ENCODE peak calls at places on chromosomes 12 and 14, in six cellular contexts. One of them, this sample, is unnamed.

GRCh38 chr12:110688446-110689001 is 391 bp downstream of the HVCN1 start:
- DNase-seq in transverse colon: no peak
- DNase-seq in MM.1S: no peak
- DNase-seq in NB4: no peak
- DNase-seq in colonic mucosa: no peak
- DNase-seq in prostate gland: no peak
- DNase-seq in this sample: no peak

GRCh38 chr14:65290830-65291229 is 121.7 kb upstream of the FUT8 start:
- DNase-seq in transverse colon: no peak
- DNase-seq in NB4: peak; percentile 97
- DNase-seq in prostate gland: no peak
- DNase-seq in MM.1S: no peak
- DNase-seq in colonic mucosa: no peak
- DNase-seq in this sample: peak; percentile 68

GRCh38 chr14:61462566-61463195 is 141.3 kb downstream of the PRKCH start:
- DNase-seq in MM.1S: no peak
- DNase-seq in transverse colon: no peak
- DNase-seq in prostate gland: no peak
- DNase-seq in NB4: no peak
- DNase-seq in colonic mucosa: peak; percentile 50
- DNase-seq in this sample: no peak

GRCh38 chr12:129594098-129594497 is 309.7 kb downstream of the TMEM132D start:
- DNase-seq in NB4: no peak
- DNase-seq in prostate gland: no peak
- DNase-seq in colonic mucosa: no peak
- DNase-seq in MM.1S: no peak
- DNase-seq in transverse colon: no peak
- DNase-seq in this sample: no peak

GRCh38 chr14:59254911-59255545 is 66.6 kb downstream of the DAAM1 start:
- DNase-seq in prostate gland: no peak
- DNase-seq in NB4: no peak
- DNase-seq in colonic mucosa: peak; percentile 28
- DNase-seq in transverse colon: no peak
- DNase-seq in MM.1S: no peak
- DNase-seq in this sample: peak; percentile 13

GRCh38 chr14:54200726-54201125 is 196.1 kb upstream of the CDKN3 start:
- DNase-seq in transverse colon: no peak
- DNase-seq in prostate gland: no peak
- DNase-seq in NB4: no peak
- DNase-seq in MM.1S: no peak
- DNase-seq in colonic mucosa: no peak
- DNase-seq in this sample: peak; percentile 17

GRCh38 chr14:104444159-104445030 is 135.2 kb upstream of the C14orf180 start:
- DNase-seq in transverse colon: no peak
- DNase-seq in colonic mucosa: peak; percentile 6
- DNase-seq in NB4: no peak
- DNase-seq in prostate gland: peak; percentile 2
- DNase-seq in MM.1S: no peak
- DNase-seq in this sample: no peak

GRCh38 chr12:48615681-48616080 is 45.8 kb upstream of the LALBA start:
- DNase-seq in NB4: peak; percentile 57
- DNase-seq in colonic mucosa: no peak
- DNase-seq in MM.1S: no peak
- DNase-seq in transverse colon: no peak
- DNase-seq in prostate gland: no peak
- DNase-seq in this sample: no peak

GRCh38 chr12:102300824-102301461 is 103.3 kb upstream of the PMCH start:
- DNase-seq in NB4: peak; percentile 60
- DNase-seq in prostate gland: no peak
- DNase-seq in colonic mucosa: no peak
- DNase-seq in MM.1S: peak; percentile 80
- DNase-seq in transverse colon: no peak
- DNase-seq in this sample: peak; percentile 81

GRCh38 chr12:2267624-2268477 is 215.1 kb downstream of the CACNA1C start:
- DNase-seq in MM.1S: no peak
- DNase-seq in colonic mucosa: no peak
- DNase-seq in prostate gland: no peak
- DNase-seq in NB4: no peak
- DNase-seq in transverse colon: no peak
- DNase-seq in this sample: no peak

GRCh38 chr12:47590771-47591368 is 115.0 kb downstream of the RPAP3 start:
- DNase-seq in NB4: no peak
- DNase-seq in transverse colon: no peak
- DNase-seq in MM.1S: no peak
- DNase-seq in prostate gland: no peak
- DNase-seq in colonic mucosa: no peak
- DNase-seq in this sample: no peak

GRCh38 chr12:6335451-6336078 is 6.3 kb downstream of the TNFRSF1A start:
- DNase-seq in MM.1S: peak; percentile 91
- DNase-seq in transverse colon: peak; percentile 84
- DNase-seq in colonic mucosa: peak; percentile 77
- DNase-seq in prostate gland: peak; percentile 71
- DNase-seq in NB4: peak; percentile 94
- DNase-seq in this sample: peak; percentile 89

GRCh38 chr14:105773584-105773983 is 247.2 kb downstream of the TMEM121 start:
- DNase-seq in colonic mucosa: no peak
- DNase-seq in MM.1S: no peak
- DNase-seq in prostate gland: no peak
- DNase-seq in transverse colon: no peak
- DNase-seq in NB4: no peak
- DNase-seq in this sample: no peak

GRCh38 chr12:59036973-59037807 is 116.9 kb upstream of the LRIG3 start:
- DNase-seq in MM.1S: peak; percentile 35
- DNase-seq in prostate gland: no peak
- DNase-seq in transverse colon: no peak
- DNase-seq in NB4: no peak
- DNase-seq in colonic mucosa: no peak
- DNase-seq in this sample: peak; percentile 47

GRCh38 chr12:1660304-1661187 is 30.3 kb upstream of the ADIPOR2 start:
- DNase-seq in NB4: peak; percentile 64
- DNase-seq in prostate gland: peak; percentile 81
- DNase-seq in transverse colon: peak; percentile 88
- DNase-seq in MM.1S: peak; percentile 30
- DNase-seq in colonic mucosa: peak; percentile 87
- DNase-seq in this sample: peak; percentile 12

GRCh38 chr12:90515199-90516175 is 439.5 kb downstream of the CCER1 start:
- DNase-seq in transverse colon: no peak
- DNase-seq in prostate gland: no peak
- DNase-seq in colonic mucosa: no peak
- DNase-seq in MM.1S: peak; percentile 61
- DNase-seq in NB4: no peak
- DNase-seq in this sample: peak; percentile 41

GRCh38 chr14:46940600-46940999 is 289.0 kb upstream of the RPL10L start:
- DNase-seq in colonic mucosa: no peak
- DNase-seq in prostate gland: no peak
- DNase-seq in NB4: no peak
- DNase-seq in MM.1S: no peak
- DNase-seq in transverse colon: no peak
- DNase-seq in this sample: no peak

GRCh38 chr12:130017571-130018449 is 114.0 kb upstream of the TMEM132D start:
- DNase-seq in transverse colon: no peak
- DNase-seq in MM.1S: no peak
- DNase-seq in prostate gland: no peak
- DNase-seq in colonic mucosa: no peak
- DNase-seq in NB4: no peak
- DNase-seq in this sample: no peak

GRCh38 chr14:75736845-75737485 is 75.9 kb downstream of the TTLL5 start:
- DNase-seq in MM.1S: no peak
- DNase-seq in prostate gland: no peak
- DNase-seq in colonic mucosa: no peak
- DNase-seq in transverse colon: no peak
- DNase-seq in NB4: no peak
- DNase-seq in this sample: no peak

GRCh38 chr14:29937116-29937515 is 9.5 kb upstream of the PRKD1 start:
- DNase-seq in MM.1S: no peak
- DNase-seq in transverse colon: no peak
- DNase-seq in NB4: no peak
- DNase-seq in colonic mucosa: no peak
- DNase-seq in prostate gland: no peak
- DNase-seq in this sample: no peak

GRCh38 chr14:64060648-64061096 is 207.9 kb downstream of the SYNE2 start:
- DNase-seq in transverse colon: peak; percentile 42
- DNase-seq in NB4: peak; percentile 44
- DNase-seq in colonic mucosa: peak; percentile 42
- DNase-seq in MM.1S: peak; percentile 7
- DNase-seq in prostate gland: no peak
- DNase-seq in this sample: peak; percentile 41
- H3K4me3 ChIP-seq in transverse colon: no peak overlapping the region
- H3K4me3 ChIP-seq in NB4: no peak overlapping the region
- H3K4me3 ChIP-seq in colonic mucosa: no peak overlapping the region
- H3K4me3 ChIP-seq in MM.1S: no peak overlapping the region
- H3K4me3 ChIP-seq in prostate gland: no peak overlapping the region
- H3K4me3 ChIP-seq in this sample: no peak overlapping the region

DNA sequence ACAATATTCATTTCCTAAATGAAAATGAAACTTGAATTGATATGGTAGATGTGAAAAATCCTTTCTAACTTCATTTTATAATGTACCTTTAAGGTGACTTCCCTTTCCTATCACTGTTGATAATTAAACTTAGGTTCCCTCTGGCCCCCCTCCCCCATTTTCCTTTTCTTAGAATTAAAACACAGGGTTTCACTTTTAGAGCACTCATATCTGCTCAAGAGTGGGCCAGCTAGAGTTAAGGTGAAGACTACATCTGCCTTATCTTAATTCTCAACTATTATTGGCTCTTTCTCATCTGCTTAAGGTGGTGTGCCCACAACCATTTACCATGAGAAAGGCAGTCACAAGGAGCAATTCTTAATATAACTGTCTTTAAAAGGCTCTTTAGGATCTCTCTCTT is 49.7 kb downstream of the LIN52 start:
- DNase-seq in colonic mucosa: no peak
- DNase-seq in transverse colon: no peak
- DNase-seq in NB4: no peak
- DNase-seq in prostate gland: no peak
- DNase-seq in MM.1S: no peak
- DNase-seq in this sample: peak; percentile 2
- H3K4me3 ChIP-seq in colonic mucosa: no peak overlapping the region
- H3K4me3 ChIP-seq in transverse colon: no peak overlapping the region
- H3K4me3 ChIP-seq in NB4: no peak overlapping the region
- H3K4me3 ChIP-seq in prostate gland: no peak overlapping the region
- H3K4me3 ChIP-seq in MM.1S: no peak overlapping the region
- H3K4me3 ChIP-seq in this sample: no peak overlapping the region

GRCh38 chr14:93959239-93960107 is 16.9 kb downstream of the ASB2 start:
- DNase-seq in MM.1S: peak; percentile 91
- DNase-seq in NB4: peak; percentile 93
- DNase-seq in transverse colon: peak; percentile 84
- DNase-seq in colonic mucosa: peak; percentile 55
- DNase-seq in prostate gland: no peak
- DNase-seq in this sample: peak; percentile 98
- H3K4me3 ChIP-seq in MM.1S: no peak overlapping the region
- H3K4me3 ChIP-seq in NB4: no peak overlapping the region
- H3K4me3 ChIP-seq in transverse colon: no peak overlapping the region
- H3K4me3 ChIP-seq in colonic mucosa: no peak overlapping the region
- H3K4me3 ChIP-seq in prostate gland: no peak overlapping the region
- H3K4me3 ChIP-seq in this sample: no peak overlapping the region

GRCh38 chr12:4438834-4439596 is 6.6 kb downstream of the FGF6 start:
- DNase-seq in colonic mucosa: peak; percentile 18
- DNase-seq in NB4: peak; percentile 94
- DNase-seq in transverse colon: no peak
- DNase-seq in MM.1S: no peak
- DNase-seq in prostate gland: peak; percentile 1
- DNase-seq in this sample: peak; percentile 27

GRCh38 chr12:4439736-4440135 is 5.9 kb downstream of the FGF6 start:
- DNase-seq in colonic mucosa: peak; percentile 2
- DNase-seq in prostate gland: no peak
- DNase-seq in MM.1S: no peak
- DNase-seq in transverse colon: no peak
- DNase-seq in NB4: no peak
- DNase-seq in this sample: no peak

GRCh38 chr12:4443616-4444015 is 2.0 kb downstream of the FGF6 start:
- DNase-seq in transverse colon: no peak
- DNase-seq in colonic mucosa: no peak
- DNase-seq in NB4: no peak
- DNase-seq in MM.1S: no peak
- DNase-seq in prostate gland: no peak
- DNase-seq in this sample: no peak

GRCh38 chr12:4441355-4442330 is 4.0 kb downstream of the FGF6 start:
- DNase-seq in NB4: peak; percentile 91
- DNase-seq in MM.1S: no peak
- DNase-seq in transverse colon: no peak
- DNase-seq in colonic mucosa: no peak
- DNase-seq in prostate gland: no peak
- DNase-seq in this sample: peak; percentile 4

GRCh38 chr12:4440187-4440941 is 5.3 kb downstream of the FGF6 start:
- DNase-seq in MM.1S: no peak
- DNase-seq in prostate gland: no peak
- DNase-seq in colonic mucosa: peak; percentile 4
- DNase-seq in NB4: no peak
- DNase-seq in transverse colon: no peak
- DNase-seq in this sample: no peak
- H3K4me3 ChIP-seq in MM.1S: no peak overlapping the region
- H3K4me3 ChIP-seq in prostate gland: no peak overlapping the region
- H3K4me3 ChIP-seq in colonic mucosa: no peak overlapping the region
- H3K4me3 ChIP-seq in NB4: no peak overlapping the region
- H3K4me3 ChIP-seq in transverse colon: no peak overlapping the region
- H3K4me3 ChIP-seq in this sample: no peak overlapping the region

GRCh38 chr12:57863676-57864075 is 17.1 kb upstream of the CTDSP2 start:
- DNase-seq in colonic mucosa: no peak
- DNase-seq in prostate gland: no peak
- DNase-seq in MM.1S: no peak
- DNase-seq in NB4: no peak
- DNase-seq in transverse colon: no peak
- DNase-seq in this sample: no peak

GRCh38 chr12:57861967-57862366 is 15.4 kb upstream of the CTDSP2 start:
- DNase-seq in prostate gland: no peak
- DNase-seq in transverse colon: no peak
- DNase-seq in MM.1S: no peak
- DNase-seq in NB4: no peak
- DNase-seq in colonic mucosa: no peak
- DNase-seq in this sample: no peak

GRCh38 chr12:57864811-57865751 is 18.6 kb upstream of the CTDSP2 start:
- DNase-seq in NB4: peak; percentile 67
- DNase-seq in MM.1S: peak; percentile 60
- DNase-seq in transverse colon: peak; percentile 82
- DNase-seq in colonic mucosa: peak; percentile 78
- DNase-seq in prostate gland: peak; percentile 64
- DNase-seq in this sample: peak; percentile 46

GRCh38 chr12:57866308-57867019 is 19.9 kb upstream of the CTDSP2 start:
- DNase-seq in transverse colon: no peak
- DNase-seq in MM.1S: no peak
- DNase-seq in colonic mucosa: no peak
- DNase-seq in prostate gland: no peak
- DNase-seq in NB4: no peak
- DNase-seq in this sample: no peak

GRCh38 chr12:57864382-57864781 is 17.9 kb upstream of the CTDSP2 start:
- DNase-seq in prostate gland: peak; percentile 10
- DNase-seq in MM.1S: no peak
- DNase-seq in colonic mucosa: peak; percentile 25
- DNase-seq in transverse colon: no peak
- DNase-seq in NB4: no peak
- DNase-seq in this sample: no peak
- H3K4me3 ChIP-seq in prostate gland: no peak overlapping the region
- H3K4me3 ChIP-seq in MM.1S: peak overlapping the region; percentile 64
- H3K4me3 ChIP-seq in colonic mucosa: no peak overlapping the region
- H3K4me3 ChIP-seq in transverse colon: no peak overlapping the region
- H3K4me3 ChIP-seq in NB4: no peak overlapping the region
- H3K4me3 ChIP-seq in this sample: no peak overlapping the region